ENCODE peak calls at places on chromosomes 5 and 9, in seven cellular contexts. One of them, this sample, is unnamed.

GRCh38 chr5:27124590-27124989 is 86.2 kb upstream of the CDH9 start:
- DNase-seq in H9: no peak
- DNase-seq in neuronal stem cell: no peak
- DNase-seq in mesenchymal stem cell: peak; percentile 43
- DNase-seq in IMR-90: peak; percentile 1
- DNase-seq in H1: no peak
- DNase-seq in trophoblast cell: no peak
- DNase-seq in this sample: peak; percentile 51

GRCh38 chr9:33852216-33852826 is 35.4 kb downstream of the UBE2R2 start:
- DNase-seq in H9: peak; percentile 45
- DNase-seq in neuronal stem cell: peak; percentile 5
- DNase-seq in mesenchymal stem cell: peak; percentile 52
- DNase-seq in IMR-90: peak; percentile 27
- DNase-seq in H1: peak; percentile 55
- DNase-seq in trophoblast cell: peak; percentile 28
- DNase-seq in this sample: peak; percentile 59

GRCh38 chr5:143233020-143233419 is 170.5 kb downstream of the NR3C1 start:
- DNase-seq in H9: no peak
- DNase-seq in neuronal stem cell: no peak
- DNase-seq in mesenchymal stem cell: no peak
- DNase-seq in IMR-90: peak; percentile 75
- DNase-seq in H1: no peak
- DNase-seq in trophoblast cell: no peak
- DNase-seq in this sample: no peak

GRCh38 chr5:180648658-180649296 is 623 bp downstream of the FLT4 start:
- DNase-seq in H9: peak; percentile 58
- DNase-seq in neuronal stem cell: peak; percentile 55
- DNase-seq in mesenchymal stem cell: no peak
- DNase-seq in IMR-90: no peak
- DNase-seq in H1: peak; percentile 89
- DNase-seq in trophoblast cell: no peak
- DNase-seq in this sample: peak; percentile 46

GRCh38 chr5:157351386-157352089 is 85.6 kb downstream of the CYFIP2 start:
- DNase-seq in H9: no peak
- DNase-seq in neuronal stem cell: no peak
- DNase-seq in mesenchymal stem cell: no peak
- DNase-seq in IMR-90: no peak
- DNase-seq in H1: no peak
- DNase-seq in trophoblast cell: no peak
- DNase-seq in this sample: no peak

GRCh38 chr5:115553082-115553481 is 8.5 kb upstream of the FEM1C start:
- DNase-seq in H9: no peak
- DNase-seq in neuronal stem cell: no peak
- DNase-seq in mesenchymal stem cell: no peak
- DNase-seq in IMR-90: peak; percentile 46
- DNase-seq in H1: no peak
- DNase-seq in trophoblast cell: peak; percentile 45
- DNase-seq in this sample: no peak

GRCh38 chr5:158273035-158273434 is 414.1 kb upstream of the CLINT1 start:
- DNase-seq in H9: no peak
- DNase-seq in neuronal stem cell: peak; percentile 63
- DNase-seq in mesenchymal stem cell: no peak
- DNase-seq in IMR-90: no peak
- DNase-seq in H1: no peak
- DNase-seq in trophoblast cell: no peak
- DNase-seq in this sample: peak; percentile 75

GRCh38 chr9:82982271-82982880 is 80.6 kb downstream of the RASEF start:
- DNase-seq in H9: no peak
- DNase-seq in neuronal stem cell: no peak
- DNase-seq in mesenchymal stem cell: no peak
- DNase-seq in IMR-90: no peak
- DNase-seq in H1: no peak
- DNase-seq in trophoblast cell: no peak
- DNase-seq in this sample: no peak

GRCh38 chr5:170854550-170854949 is 7.3 kb upstream of the RANBP17 start:
- DNase-seq in H9: no peak
- DNase-seq in neuronal stem cell: no peak
- DNase-seq in mesenchymal stem cell: peak; percentile 26
- DNase-seq in IMR-90: peak; percentile 15
- DNase-seq in H1: no peak
- DNase-seq in trophoblast cell: no peak
- DNase-seq in this sample: no peak

GRCh38 chr9:119216891-119217290 is 152.3 kb downstream of the BRINP1 start:
- DNase-seq in H9: no peak
- DNase-seq in neuronal stem cell: no peak
- DNase-seq in mesenchymal stem cell: no peak
- DNase-seq in IMR-90: no peak
- DNase-seq in H1: no peak
- DNase-seq in trophoblast cell: no peak
- DNase-seq in this sample: no peak

GRCh38 chr5:25963251-25964008 is 1075.0 kb downstream of the CDH9 start:
- DNase-seq in H9: no peak
- DNase-seq in neuronal stem cell: no peak
- DNase-seq in mesenchymal stem cell: peak; percentile 11
- DNase-seq in IMR-90: no peak
- DNase-seq in H1: no peak
- DNase-seq in trophoblast cell: no peak
- DNase-seq in this sample: no peak

GRCh38 chr9:15373201-15373530 is 49.5 kb upstream of the SNAPC3 start:
- DNase-seq in H9: no peak
- DNase-seq in neuronal stem cell: no peak
- DNase-seq in mesenchymal stem cell: peak; percentile 92
- DNase-seq in IMR-90: peak; percentile 94
- DNase-seq in H1: no peak
- DNase-seq in trophoblast cell: no peak
- DNase-seq in this sample: no peak

GRCh38 chr5:155807884-155808576 is 518.9 kb upstream of the SGCD start:
- DNase-seq in H9: no peak
- DNase-seq in neuronal stem cell: no peak
- DNase-seq in mesenchymal stem cell: no peak
- DNase-seq in IMR-90: no peak
- DNase-seq in H1: no peak
- DNase-seq in trophoblast cell: no peak
- DNase-seq in this sample: no peak

GRCh38 chr9:72292184-72292787 is 72.7 kb downstream of the ZFAND5 start:
- DNase-seq in H9: no peak
- DNase-seq in neuronal stem cell: no peak
- DNase-seq in mesenchymal stem cell: peak; percentile 70
- DNase-seq in IMR-90: peak; percentile 49
- DNase-seq in H1: no peak
- DNase-seq in trophoblast cell: no peak
- DNase-seq in this sample: no peak

GRCh38 chr5:139747583-139748504 is 47.8 kb upstream of the PSD2 start:
- DNase-seq in H9: peak; percentile 60
- DNase-seq in neuronal stem cell: no peak
- DNase-seq in mesenchymal stem cell: peak; percentile 70
- DNase-seq in IMR-90: peak; percentile 81
- DNase-seq in H1: peak; percentile 77
- DNase-seq in trophoblast cell: no peak
- DNase-seq in this sample: peak; percentile 65

GRCh38 chr5:22242532-22242931 is 610.6 kb downstream of the CDH12 start:
- DNase-seq in H9: peak; percentile 46
- DNase-seq in neuronal stem cell: no peak
- DNase-seq in mesenchymal stem cell: no peak
- DNase-seq in IMR-90: no peak
- DNase-seq in H1: no peak
- DNase-seq in trophoblast cell: no peak
- DNase-seq in this sample: peak; percentile 58
- H2AK5ac ChIP-seq in H9: no peak overlapping the region
- H2AK5ac ChIP-seq in neuronal stem cell: no peak overlapping the region
- H2AK5ac ChIP-seq in mesenchymal stem cell: no peak overlapping the region
- H2AK5ac ChIP-seq in IMR-90: no peak overlapping the region
- H2AK5ac ChIP-seq in H1: no peak overlapping the region
- H2AK5ac ChIP-seq in trophoblast cell: no peak overlapping the region
- H2AK5ac ChIP-seq in this sample: no peak overlapping the region

GRCh38 chr9:90007516-90008430 is 403.0 kb downstream of the GADD45G start:
- DNase-seq in H9: no peak
- DNase-seq in neuronal stem cell: no peak
- DNase-seq in mesenchymal stem cell: peak; percentile 96
- DNase-seq in IMR-90: peak; percentile 82
- DNase-seq in H1: no peak
- DNase-seq in trophoblast cell: peak; percentile 76
- DNase-seq in this sample: peak; percentile 70
- H2AK5ac ChIP-seq in H9: no peak overlapping the region
- H2AK5ac ChIP-seq in neuronal stem cell: no peak overlapping the region
- H2AK5ac ChIP-seq in mesenchymal stem cell: peak overlapping the region; percentile 47
- H2AK5ac ChIP-seq in IMR-90: no peak overlapping the region
- H2AK5ac ChIP-seq in H1: no peak overlapping the region
- H2AK5ac ChIP-seq in trophoblast cell: no peak overlapping the region
- H2AK5ac ChIP-seq in this sample: no peak overlapping the region

GRCh38 chr5:39433123-39433522 is 8.3 kb upstream of the DAB2 start:
- DNase-seq in H9: no peak
- DNase-seq in neuronal stem cell: no peak
- DNase-seq in mesenchymal stem cell: no peak
- DNase-seq in IMR-90: no peak
- DNase-seq in H1: no peak
- DNase-seq in trophoblast cell: no peak
- DNase-seq in this sample: no peak

GRCh38 chr5:39433838-39434237 is 9.1 kb upstream of the DAB2 start:
- DNase-seq in H9: no peak
- DNase-seq in neuronal stem cell: no peak
- DNase-seq in mesenchymal stem cell: no peak
- DNase-seq in IMR-90: no peak
- DNase-seq in H1: no peak
- DNase-seq in trophoblast cell: no peak
- DNase-seq in this sample: no peak

GRCh38 chr5:39439582-39439981 is 14.8 kb upstream of the DAB2 start:
- DNase-seq in H9: no peak
- DNase-seq in neuronal stem cell: no peak
- DNase-seq in mesenchymal stem cell: no peak
- DNase-seq in IMR-90: no peak
- DNase-seq in H1: no peak
- DNase-seq in trophoblast cell: no peak
- DNase-seq in this sample: no peak

GRCh38 chr5:39440964-39441363 is 16.2 kb upstream of the DAB2 start:
- DNase-seq in H9: no peak
- DNase-seq in neuronal stem cell: no peak
- DNase-seq in mesenchymal stem cell: no peak
- DNase-seq in IMR-90: no peak
- DNase-seq in H1: no peak
- DNase-seq in trophoblast cell: no peak
- DNase-seq in this sample: no peak

DNA sequence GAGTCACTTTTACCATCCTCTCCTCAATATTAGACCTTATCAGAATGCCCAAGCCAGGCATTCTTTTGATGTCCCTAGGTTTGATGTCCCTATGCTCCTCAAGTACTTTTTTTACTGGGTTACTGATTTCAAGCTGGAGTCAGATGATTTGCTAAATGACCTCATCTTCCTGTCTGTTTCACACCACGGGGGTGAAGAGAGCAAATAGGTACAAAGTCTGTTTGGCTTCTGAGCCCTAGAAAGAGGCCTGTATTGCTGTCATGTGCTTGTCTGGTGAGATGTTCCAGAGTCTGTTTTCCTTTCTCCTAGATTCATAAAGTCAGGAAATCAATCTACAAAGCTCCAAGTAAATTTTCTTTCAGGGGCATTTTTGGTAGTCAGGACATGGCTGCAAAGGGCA is 12.7 kb upstream of the DAB2 start:
- DNase-seq in H9: no peak
- DNase-seq in neuronal stem cell: no peak
- DNase-seq in mesenchymal stem cell: no peak
- DNase-seq in IMR-90: no peak
- DNase-seq in H1: no peak
- DNase-seq in trophoblast cell: no peak
- DNase-seq in this sample: peak; percentile 33
- H2AK5ac ChIP-seq in H9: no peak overlapping the region
- H2AK5ac ChIP-seq in neuronal stem cell: no peak overlapping the region
- H2AK5ac ChIP-seq in mesenchymal stem cell: peak overlapping the region; percentile 49
- H2AK5ac ChIP-seq in IMR-90: no peak overlapping the region
- H2AK5ac ChIP-seq in H1: no peak overlapping the region
- H2AK5ac ChIP-seq in trophoblast cell: no peak overlapping the region
- H2AK5ac ChIP-seq in this sample: no peak overlapping the region

GRCh38 chr9:136278221-136278620 is 25.7 kb downstream of the CCDC187 start:
- DNase-seq in H9: no peak
- DNase-seq in neuronal stem cell: no peak
- DNase-seq in mesenchymal stem cell: no peak
- DNase-seq in IMR-90: no peak
- DNase-seq in H1: no peak
- DNase-seq in trophoblast cell: no peak
- DNase-seq in this sample: no peak
- H2AK5ac ChIP-seq in H9: no peak overlapping the region
- H2AK5ac ChIP-seq in neuronal stem cell: peak overlapping the region; percentile 60
- H2AK5ac ChIP-seq in mesenchymal stem cell: no peak overlapping the region
- H2AK5ac ChIP-seq in IMR-90: no peak overlapping the region
- H2AK5ac ChIP-seq in H1: no peak overlapping the region
- H2AK5ac ChIP-seq in trophoblast cell: no peak overlapping the region
- H2AK5ac ChIP-seq in this sample: no peak overlapping the region

DNA sequence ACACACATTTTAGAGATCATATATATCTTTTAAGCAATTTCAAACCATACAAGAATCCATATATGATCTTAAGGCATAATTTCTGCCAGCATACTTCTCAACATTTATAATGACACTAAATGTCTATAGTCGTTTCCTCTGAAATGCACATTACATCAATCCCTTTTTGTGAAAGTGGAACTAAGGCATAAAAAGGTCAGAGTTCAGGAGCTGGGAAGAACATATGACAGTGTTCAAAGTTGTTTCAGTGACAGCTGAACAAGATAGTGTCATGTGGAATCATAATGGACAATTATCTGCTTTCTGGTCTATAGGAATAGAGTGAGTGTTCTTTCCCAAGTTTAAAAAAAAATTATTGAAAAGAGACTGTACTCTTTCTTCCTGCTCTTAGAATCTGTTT is 2.4 kb upstream of the MOB3B start:
- DNase-seq in H9: no peak
- DNase-seq in neuronal stem cell: no peak
- DNase-seq in mesenchymal stem cell: no peak
- DNase-seq in IMR-90: no peak
- DNase-seq in H1: no peak
- DNase-seq in trophoblast cell: no peak
- DNase-seq in this sample: no peak
- H2AK5ac ChIP-seq in H9: no peak overlapping the region
- H2AK5ac ChIP-seq in neuronal stem cell: no peak overlapping the region
- H2AK5ac ChIP-seq in mesenchymal stem cell: no peak overlapping the region
- H2AK5ac ChIP-seq in IMR-90: no peak overlapping the region
- H2AK5ac ChIP-seq in H1: no peak overlapping the region
- H2AK5ac ChIP-seq in trophoblast cell: no peak overlapping the region
- H2AK5ac ChIP-seq in this sample: no peak overlapping the region

GRCh38 chr5:119551819-119552218 is 77.5 kb upstream of the FAM170A start:
- DNase-seq in H9: no peak
- DNase-seq in neuronal stem cell: no peak
- DNase-seq in mesenchymal stem cell: no peak
- DNase-seq in IMR-90: no peak
- DNase-seq in H1: no peak
- DNase-seq in trophoblast cell: no peak
- DNase-seq in this sample: no peak
- H2AK5ac ChIP-seq in H9: no peak overlapping the region
- H2AK5ac ChIP-seq in neuronal stem cell: no peak overlapping the region
- H2AK5ac ChIP-seq in mesenchymal stem cell: no peak overlapping the region
- H2AK5ac ChIP-seq in IMR-90: no peak overlapping the region
- H2AK5ac ChIP-seq in H1: no peak overlapping the region
- H2AK5ac ChIP-seq in trophoblast cell: no peak overlapping the region
- H2AK5ac ChIP-seq in this sample: no peak overlapping the region

GRCh38 chr9:94862242-94862610 is 135.7 kb downstream of the AOPEP start:
- DNase-seq in H9: no peak
- DNase-seq in neuronal stem cell: no peak
- DNase-seq in mesenchymal stem cell: no peak
- DNase-seq in IMR-90: no peak
- DNase-seq in H1: peak; percentile 41
- DNase-seq in trophoblast cell: no peak
- DNase-seq in this sample: no peak
- H2AK5ac ChIP-seq in H9: no peak overlapping the region
- H2AK5ac ChIP-seq in neuronal stem cell: no peak overlapping the region
- H2AK5ac ChIP-seq in mesenchymal stem cell: peak overlapping the region; percentile 0
- H2AK5ac ChIP-seq in IMR-90: peak overlapping the region; percentile 92
- H2AK5ac ChIP-seq in H1: no peak overlapping the region
- H2AK5ac ChIP-seq in trophoblast cell: no peak overlapping the region
- H2AK5ac ChIP-seq in this sample: no peak overlapping the region

GRCh38 chr5:30736642-30737041 is 456.8 kb upstream of the CDH6 start:
- DNase-seq in H9: no peak
- DNase-seq in neuronal stem cell: no peak
- DNase-seq in mesenchymal stem cell: no peak
- DNase-seq in IMR-90: peak; percentile 47
- DNase-seq in H1: no peak
- DNase-seq in trophoblast cell: no peak
- DNase-seq in this sample: no peak
- H2AK5ac ChIP-seq in H9: no peak overlapping the region
- H2AK5ac ChIP-seq in neuronal stem cell: no peak overlapping the region
- H2AK5ac ChIP-seq in mesenchymal stem cell: no peak overlapping the region
- H2AK5ac ChIP-seq in IMR-90: no peak overlapping the region
- H2AK5ac ChIP-seq in H1: no peak overlapping the region
- H2AK5ac ChIP-seq in trophoblast cell: no peak overlapping the region
- H2AK5ac ChIP-seq in this sample: no peak overlapping the region

This sample was measured in mesendoderm.